ENCODE peak calls at places on chromosomes 13 and 19, in seven cellular contexts. X is endothelial cell of umbilical vein, J is HFF-Myc, R is fibroblast of lung, E is testis, W is fibroblast of mammary gland, V is GM12864. M is an unnamed sample.

GRCh38 chr13:59424661-59425060 is 739.1 kb downstream of the DIAPH3 start:
- DNase-seq in X (no peak), J (no peak), R (peak; percentile 57), E (no peak), W (peak; percentile 2), V (no peak), M (no peak)

GRCh38 chr13:109938255-109938936 is 152.0 kb upstream of the IRS2 start:
- DNase-seq in X (no peak), J (peak; percentile 82), R (peak; percentile 77), E (no peak), W (peak; percentile 96), V (no peak), M (no peak)

GRCh38 chr19:19530423-19530804 is 1.7 kb downstream of the YJEFN3 start:
- DNase-seq in X (no peak), J (no peak), R (no peak), E (no peak), W (peak; percentile 34), V (no peak), M (no peak)

GRCh38 chr19:7787141-7787540 is 24.1 kb downstream of the CLEC4M start:
- DNase-seq in X (peak; percentile 51), J (no peak), R (no peak), E (peak; percentile 68), W (no peak), V (no peak), M (no peak)

GRCh38 chr19:292281-292884 is 1.2 kb upstream of the PLPP2 start:
- DNase-seq in X (no peak), J (no peak), R (no peak), E (no peak), W (no peak), V (no peak), M (peak; percentile 42)

GRCh38 chr13:75402787-75403186 is 79.2 kb downstream of the TBC1D4 start:
- DNase-seq in X (no peak), J (no peak), R (no peak), E (no peak), W (no peak), V (no peak), M (peak; percentile 39)

GRCh38 chr19:17522988-17523872 is 11.8 kb downstream of the PGLS start:
- DNase-seq in X (no peak), J (no peak), R (no peak), E (peak; percentile 44), W (no peak), V (peak; percentile 91), M (no peak)

GRCh38 chr19:33998739-33999345 is 173.5 kb upstream of the LSM14A start:
- DNase-seq in X (peak; percentile 21), J (no peak), R (peak; percentile 26), E (no peak), W (peak; percentile 11), V (no peak), M (peak; percentile 33)

GRCh38 chr19:3494559-3494958 is 5.9 kb downstream of the DOHH start:
- DNase-seq in X (no peak), J (no peak), R (no peak), E (no peak), W (no peak), V (no peak), M (no peak)

GRCh38 chr19:15014579-15014978 is 34.7 kb upstream of the CASP14 start:
- DNase-seq in X (no peak), J (no peak), R (no peak), E (no peak), W (no peak), V (no peak), M (no peak)

GRCh38 chr19:4909897-4910593 is 744 bp downstream of the UHRF1 start:
- DNase-seq in X (peak; percentile 87), J (no peak), R (peak; percentile 81), E (peak; percentile 97), W (peak; percentile 77), V (peak; percentile 54), M (peak; percentile 99)

GRCh38 chr13:74061939-74062595 is 72.1 kb downstream of the KLF12 start:
- DNase-seq in X (peak; percentile 34), J (no peak), R (peak; percentile 50), E (peak; percentile 32), W (peak; percentile 63), V (peak; percentile 61), M (peak; percentile 19)

GRCh38 chr13:74687452-74688180 is 553.4 kb upstream of the KLF12 start:
- DNase-seq in X (peak; percentile 84), J (no peak), R (no peak), E (no peak), W (no peak), V (no peak), M (no peak)

DNA sequence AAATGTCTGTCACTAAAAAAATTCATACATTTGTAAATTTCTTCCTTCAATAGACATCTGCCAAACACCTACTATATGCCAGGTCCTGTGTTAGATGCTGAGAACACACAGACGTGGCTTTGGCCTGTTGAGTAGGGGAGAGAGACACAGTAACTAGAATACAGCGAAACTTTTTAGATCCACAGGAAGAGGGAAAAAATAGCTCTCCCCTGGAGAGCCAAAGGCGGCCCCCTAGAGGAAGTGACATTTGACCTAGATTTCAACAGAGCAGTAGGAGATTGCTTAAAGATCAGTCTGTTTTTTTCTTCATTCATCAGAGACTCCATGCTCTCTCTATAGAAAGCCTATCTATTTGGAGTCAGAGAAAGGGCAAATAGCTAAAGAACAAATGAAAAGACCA is 11.3 kb downstream of the LCP1 start:
- DNase-seq in X (no peak), J (no peak), R (peak; percentile 45), E (no peak), W (peak; percentile 11), V (no peak), M (no peak)
- H3K4me3 ChIP-seq in X (no peak overlapping the region), J (no peak overlapping the region), R (no peak overlapping the region), E (no peak overlapping the region), W (no peak overlapping the region), V (peak overlapping the region; percentile 26), M (no peak overlapping the region)

DNA sequence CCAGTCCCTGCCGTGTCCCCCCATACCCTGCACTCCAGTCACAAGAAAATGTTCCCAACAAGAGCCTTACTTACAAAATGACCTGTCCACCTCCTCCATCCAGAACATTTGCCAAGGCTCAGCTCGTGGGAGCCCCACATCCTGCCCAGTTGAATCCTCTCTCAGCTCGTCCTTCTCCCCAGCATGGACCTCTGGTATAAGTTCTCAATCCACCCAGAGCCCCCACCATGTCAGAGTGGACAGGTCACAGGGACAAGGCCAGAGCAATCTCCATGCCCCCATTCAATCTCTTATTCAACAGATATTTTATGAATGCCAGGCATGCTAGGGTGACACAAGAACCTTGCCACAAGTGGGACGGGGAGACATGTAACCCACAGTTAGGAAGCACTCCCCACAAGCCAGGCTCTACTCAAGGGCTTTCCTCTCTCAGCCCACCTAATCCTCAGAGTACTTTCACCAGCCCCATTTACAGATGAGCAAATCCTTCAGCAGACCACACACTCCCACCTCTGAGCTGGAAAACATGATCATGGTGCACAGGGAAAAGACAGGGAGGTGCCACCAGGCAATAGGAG is 15.1 kb downstream of the DEDD2 start:
- DNase-seq in X (no peak), J (no peak), R (no peak), E (no peak), W (no peak), V (no peak), M (no peak)
- H3K4me3 ChIP-seq in X (no peak overlapping the region), J (no peak overlapping the region), R (no peak overlapping the region), E (no peak overlapping the region), W (no peak overlapping the region), V (no peak overlapping the region), M (no peak overlapping the region)

GRCh38 chr19:42196011-42197001 is 21.2 kb downstream of the DEDD2 start:
- DNase-seq in X (no peak), J (no peak), R (no peak), E (peak; percentile 46), W (no peak), V (no peak), M (no peak)

GRCh38 chr19:42200116-42200740 is 17.2 kb downstream of the DEDD2 start:
- DNase-seq in X (no peak), J (no peak), R (no peak), E (no peak), W (no peak), V (no peak), M (no peak)

GRCh38 chr19:42199440-42200115 is 17.9 kb downstream of the DEDD2 start:
- DNase-seq in X (no peak), J (no peak), R (no peak), E (no peak), W (no peak), V (peak; percentile 66), M (no peak)

GRCh38 chr19:42197375-42197817 is 20.1 kb downstream of the DEDD2 start:
- DNase-seq in X (no peak), J (no peak), R (no peak), E (no peak), W (no peak), V (no peak), M (no peak)

GRCh38 chr19:42198676-42199439 is 18.6 kb downstream of the DEDD2 start:
- DNase-seq in X (no peak), J (no peak), R (no peak), E (no peak), W (no peak), V (peak; percentile 64), M (no peak)
- H3K4me3 ChIP-seq in X (no peak overlapping the region), J (no peak overlapping the region), R (no peak overlapping the region), E (no peak overlapping the region), W (no peak overlapping the region), V (peak overlapping the region; percentile 36), M (no peak overlapping the region)

DNA sequence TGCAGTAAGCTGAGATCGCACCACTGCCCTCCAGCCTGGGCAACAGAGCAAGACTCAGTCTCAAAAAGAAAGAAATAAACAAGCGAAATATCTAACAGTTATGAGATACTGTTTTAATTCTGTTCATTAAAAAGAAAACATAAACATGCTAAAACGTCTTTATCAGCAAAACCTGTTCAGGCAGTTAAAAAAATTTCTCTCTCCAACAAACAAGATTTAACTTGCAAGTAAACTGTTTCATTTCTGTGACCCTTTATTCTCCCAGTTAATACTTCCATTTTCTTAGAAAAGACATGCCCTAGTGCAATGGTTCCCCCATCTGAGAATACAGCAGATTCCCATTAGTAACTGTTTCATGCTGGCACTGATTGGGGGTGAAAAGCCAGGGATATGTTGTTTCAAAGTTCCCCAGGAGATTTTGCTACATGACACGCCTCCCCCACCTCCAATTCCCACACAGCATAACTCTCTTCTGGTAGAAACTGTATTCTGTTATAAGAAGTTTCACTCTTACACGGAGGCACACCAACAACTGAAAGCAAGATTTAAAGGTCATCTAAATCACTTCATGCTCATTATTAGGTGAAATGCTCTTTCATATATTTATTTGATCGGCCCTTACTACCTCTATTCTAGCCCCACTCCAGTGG is 24.4 kb downstream of the ELF1 start:
- DNase-seq in X (no peak), J (no peak), R (no peak), E (peak; percentile 84), W (no peak), V (no peak), M (no peak)
- H3K4me3 ChIP-seq in X (no peak overlapping the region), J (no peak overlapping the region), R (no peak overlapping the region), E (no peak overlapping the region), W (no peak overlapping the region), V (peak overlapping the region; percentile 50), M (no peak overlapping the region)

GRCh38 chr13:28628250-28628649 is 30.7 kb upstream of the POMP start:
- DNase-seq in X (no peak), J (no peak), R (no peak), E (no peak), W (no peak), V (no peak), M (no peak)
- H3K4me3 ChIP-seq in X (no peak overlapping the region), J (no peak overlapping the region), R (no peak overlapping the region), E (no peak overlapping the region), W (no peak overlapping the region), V (no peak overlapping the region), M (no peak overlapping the region)